ENCODE peak calls at places on chromosomes 4 and X, in five cellular contexts. Q is cardiac muscle cell; Z is CD4-positive, alpha-beta T cell; P is ELR; M is HCEC 1CT. V is an unnamed sample.

GRCh38 chr4:138588501-138588900 is 346.4 kb upstream of the SLC7A11 start:
- DNase-seq in P (no peak), M (no peak), Z (no peak), Q (no peak), V (no peak)

GRCh38 chr4:176778063-176778462 is 14.7 kb downstream of the VEGFC start:
- DNase-seq in M (peak), P (peak), Z (no peak), Q (peak), V (peak)

GRCh38 chrX:45719751-45720501 is 519.2 kb upstream of the DIPK2B start:
- DNase-seq in M (no peak), P (peak), Q (peak), Z (no peak), V (peak)

GRCh38 chr4:121932212-121932974 is 19.5 kb downstream of the TRPC3 start:
- DNase-seq in M (no peak), Z (no peak), Q (no peak), P (no peak), V (no peak)

GRCh38 chr4:40719008-40719623 is 30.6 kb upstream of the NSUN7 start:
- DNase-seq in Z (no peak), M (peak), P (peak), Q (peak), V (peak)

GRCh38 chr4:102244878-102245535 is 100.3 kb downstream of the SLC39A8 start:
- DNase-seq in M (no peak), P (no peak), Z (no peak), Q (no peak), V (no peak)

GRCh38 chr4:159455675-159456235 is 352.9 kb downstream of the RAPGEF2 start:
- DNase-seq in P (peak), M (peak), Q (peak), Z (no peak), V (peak)

GRCh38 chrX:10617186-10617963 is 3.0 kb downstream of the MID1 start:
- DNase-seq in Q (no peak), Z (no peak), M (no peak), P (no peak), V (no peak)

GRCh38 chrX:118182050-118182449 is 65.4 kb upstream of the KLHL13 start:
- DNase-seq in Q (no peak), M (no peak), P (no peak), Z (no peak), V (peak)

V was measured in RPMI7951.